ENCODE peak calls at places on chromosomes 3 and 15, in seven cellular contexts. X is CD8-positive, alpha-beta memory T cell; B is GM06990; Q is endodermal cell; C is memory B cell; J is NCI-H2081; D is stimulated activated CD8-positive, alpha-beta memory T cell treated with anti-CD3 and anti-CD28 coated beads, Interleukin-12 subunit alpha, Interleukin-12 subunit beta, amount 100 ng/mL, for 1 hour. I is an unnamed sample.

GRCh38 chr15:91055548-91056331 is 33.3 kb upstream of the VPS33B start:
- DNase-seq in X (no peak), C (no peak), B (no peak), J (peak), D (no peak), Q (peak), I (peak)

GRCh38 chr15:45594322-45594721 is 7.1 kb downstream of the BLOC1S6 start:
- DNase-seq in B (no peak), Q (no peak), X (no peak), D (no peak), J (no peak), C (no peak), I (no peak)

GRCh38 chr3:15989419-15989818 is 185.1 kb upstream of the GALNT15 start:
- DNase-seq in B (no peak), J (no peak), Q (no peak), C (no peak), D (no peak), X (no peak), I (no peak)

GRCh38 chr3:155934215-155934614 is 63.8 kb downstream of the GMPS start:
- DNase-seq in J (no peak), Q (no peak), C (no peak), X (no peak), B (no peak), D (no peak), I (no peak)

GRCh38 chr3:56291244-56291680 is 177.0 kb downstream of the ERC2 start:
- DNase-seq in D (no peak), X (no peak), B (no peak), Q (no peak), C (no peak), J (no peak), I (no peak)

GRCh38 chr3:23738946-23739345 is 66.8 kb upstream of the UBE2E1 start:
- DNase-seq in B (no peak), D (no peak), X (no peak), Q (no peak), J (no peak), C (no peak), I (no peak)

GRCh38 chr3:119279844-119280243 is 14.3 kb upstream of the ARHGAP31 start:
- DNase-seq in C (no peak), Q (no peak), X (no peak), J (no peak), D (no peak), B (no peak), I (no peak)

GRCh38 chr3:40516201-40516600 is 8.6 kb upstream of the ZNF621 start:
- DNase-seq in X (no peak), D (no peak), C (no peak), J (no peak), B (no peak), Q (no peak), I (peak)

GRCh38 chr15:49830411-49830810 is 209.6 kb downstream of the DTWD1 start:
- DNase-seq in Q (no peak), C (no peak), D (no peak), B (no peak), J (no peak), X (no peak), I (peak)

GRCh38 chr15:40445411-40446055 is 4.8 kb downstream of the BAHD1 start:
- DNase-seq in D (no peak), C (no peak), Q (no peak), J (no peak), X (no peak), B (no peak), I (no peak)

GRCh38 chr3:27671101-27671500 is 51.0 kb downstream of the EOMES start:
- DNase-seq in D (no peak), X (no peak), B (no peak), C (no peak), J (no peak), Q (no peak), I (no peak)

GRCh38 chr15:55791576-55792400 is 48.8 kb upstream of the PRTG start:
- DNase-seq in Q (no peak), B (no peak), J (peak), C (no peak), D (no peak), X (no peak), I (peak)

GRCh38 chr3:151058742-151059141 is 26.7 kb upstream of the MED12L start:
- DNase-seq in C (no peak), B (no peak), X (no peak), D (no peak), Q (no peak), J (no peak), I (no peak)

GRCh38 chr3:14286887-14287496 is 108.4 kb downstream of the LSM3 start:
- DNase-seq in X (no peak), Q (peak), J (peak), C (no peak), B (no peak), D (no peak), I (no peak)

GRCh38 chr3:49903451-49904424 is at the start of gene MST1R:
- DNase-seq in C (peak), D (peak), Q (peak), J (peak), X (peak), B (peak), I (peak)

GRCh38 chr3:127697531-127698240 is 24.9 kb downstream of the ABTB1 start:
- DNase-seq in D (peak), J (peak), X (peak), B (no peak), Q (peak), C (peak), I (peak)

GRCh38 chr3:184299488-184300376 is 691 bp downstream of the PSMD2 start:
- DNase-seq in C (no peak), J (peak), D (no peak), X (no peak), Q (no peak), B (no peak), I (peak)

GRCh38 chr3:171282041-171282440 is 178.2 kb downstream of the TNIK start:
- DNase-seq in X (no peak), C (no peak), D (no peak), Q (no peak), B (no peak), J (no peak), I (no peak)

GRCh38 chr15:68427961-68428360 is 4.0 kb downstream of the ITGA11 start:
- DNase-seq in X (no peak), C (no peak), Q (peak), D (no peak), J (no peak), B (no peak), I (no peak)

GRCh38 chr15:80710635-80711553 is 15.8 kb downstream of the ABHD17C start:
- DNase-seq in J (no peak), C (no peak), Q (no peak), B (peak), D (no peak), X (no peak), I (no peak)

GRCh38 chr15:74826372-74826819 is at the start of gene CPLX3:
- DNase-seq in C (peak), Q (peak), D (no peak), B (no peak), X (peak), J (no peak), I (no peak)

I was measured in mesendoderm.